ENCODE peak calls at places on chromosomes 12 and 14, in four cellular contexts. J is GM12878, A is SK-N-SH, S is K562. Y is an unnamed sample.

GRCh38 chr14:60642270-60642789 is 6.9 kb downstream of the SIX1 start:
- DNase-seq in J (no peak), S (no peak), A (peak), Y (no peak)

GRCh38 chr14:60356921-60357550 is 108.0 kb downstream of the PPM1A start:
- DNase-seq in A (peak), S (no peak), J (no peak), Y (no peak)

GRCh38 chr14:103247169-103247606 is 86.8 kb upstream of the EIF5 start:
- DNase-seq in S (no peak), A (no peak), J (no peak), Y (no peak)

GRCh38 chr12:45914090-45914489 is 76.3 kb downstream of the SCAF11 start:
- DNase-seq in S (no peak), J (no peak), A (no peak), Y (no peak)

GRCh38 chr12:57658890-57659289 is 25.9 kb upstream of the B4GALNT1 start:
- DNase-seq in J (no peak), A (no peak), S (no peak), Y (no peak)

GRCh38 chr14:21192447-21192822 is 36.6 kb upstream of the OR5AU1 start:
- DNase-seq in A (no peak), S (no peak), J (no peak), Y (no peak)

GRCh38 chr12:86050010-86050409 is 175.9 kb downstream of the NTS start:
- DNase-seq in J (no peak), A (no peak), S (no peak), Y (no peak)

GRCh38 chr12:102891756-102892155 is 25.3 kb downstream of the PAH start:
- DNase-seq in S (no peak), J (no peak), A (no peak), Y (no peak)

GRCh38 chr14:34673702-34674101 is 40.7 kb downstream of the CFL2 start:
- DNase-seq in A (no peak), S (no peak), J (no peak), Y (no peak)

GRCh38 chr12:75977952-75978671 is 53.5 kb downstream of the PHLDA1 start:
- DNase-seq in S (peak), J (peak), A (no peak), Y (peak)
- TF ChIP-seq SMC3 in S (no peak), J (no peak), A (no peak), Y (peak)

GRCh38 chr12:112091563-112091962 is 17.0 kb downstream of the NAA25 start:
- DNase-seq in J (no peak), S (no peak), A (no peak), Y (no peak)

GRCh38 chr12:112097641-112098040 is 10.9 kb downstream of the NAA25 start:
- DNase-seq in J (no peak), A (no peak), S (no peak), Y (no peak)

GRCh38 chr12:112096667-112097066 is 11.9 kb downstream of the NAA25 start:
- DNase-seq in S (no peak), J (no peak), A (no peak), Y (no peak)

GRCh38 chr12:112096070-112096469 is 12.5 kb downstream of the NAA25 start:
- DNase-seq in J (peak), S (no peak), A (no peak), Y (no peak)
- TF ChIP-seq ZBTB33 in J (no peak), S (no peak), A (no peak), Y (no peak)

GRCh38 chr12:105419606-105420005 is 89.1 kb downstream of the C12orf75 start:
- DNase-seq in S (no peak), J (no peak), A (no peak), Y (no peak)

GRCh38 chr12:105423237-105423636 is 92.7 kb downstream of the C12orf75 start:
- DNase-seq in S (no peak), A (no peak), J (no peak), Y (no peak)

GRCh38 chr12:105420046-105420445 is 89.6 kb downstream of the C12orf75 start:
- DNase-seq in J (no peak), A (no peak), S (no peak), Y (no peak)

GRCh38 chr12:105418821-105419291 is 88.4 kb downstream of the C12orf75 start:
- DNase-seq in A (no peak), S (no peak), J (no peak), Y (no peak)

GRCh38 chr12:105420659-105421240 is 90.3 kb downstream of the C12orf75 start:
- DNase-seq in S (peak), A (peak), J (peak), Y (peak)
- TF ChIP-seq SMC3 in S (peak), A (peak), J (peak), Y (peak)

DNA sequence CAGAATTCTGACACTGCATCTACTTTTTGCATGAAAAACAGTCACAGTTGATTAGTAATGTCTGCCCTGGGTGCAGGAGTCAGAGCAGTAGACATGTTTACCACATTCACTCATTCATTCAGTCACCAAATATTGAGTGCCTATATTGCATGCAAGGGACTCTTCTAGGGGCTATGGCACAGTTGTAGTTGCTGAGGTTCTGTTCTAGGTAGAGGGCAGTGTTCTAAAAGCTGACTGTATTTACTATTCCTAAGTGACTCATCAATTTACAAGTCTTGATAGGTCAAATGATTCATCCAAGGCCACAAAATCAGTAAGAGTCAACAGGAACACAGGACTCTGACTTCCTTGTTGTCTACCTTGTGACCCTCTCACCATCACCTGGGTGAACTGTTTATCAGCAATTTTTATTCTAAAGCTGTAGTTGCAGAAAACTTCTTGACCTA is 223.0 kb downstream of the KTN1 start:
- DNase-seq in A (no peak), S (peak), J (no peak), Y (peak)
- TF ChIP-seq ZBTB33 in A (no peak), S (no peak), J (no peak), Y (no peak)